ENCODE peak calls at places on chromosomes 4 and X, in four cellular contexts. A, U, Q and L are unnamed samples.

GRCh38 chrX:48468247-48468671 is 1.8 kb downstream of the SLC38A5 start:
- DNase-seq in A (no peak), U (peak; percentile 68), Q (no peak), L (no peak)

GRCh38 chr4:126939401-126939800 is 693.4 kb upstream of the INTU start:
- DNase-seq in Q (no peak), A (no peak), U (no peak), L (peak; percentile 89)

GRCh38 chr4:139214039-139214534 is 37.1 kb upstream of the ELF2 start:
- DNase-seq in U (peak; percentile 28), A (no peak), Q (peak; percentile 30), L (no peak)

GRCh38 chr4:2359591-2360390 is 58.7 kb downstream of the ZFYVE28 start:
- DNase-seq in A (no peak), Q (no peak), U (no peak), L (no peak)

GRCh38 chr4:72312032-72312650 is 256.9 kb downstream of the ADAMTS3 start:
- DNase-seq in U (peak; percentile 31), Q (peak; percentile 72), A (peak; percentile 59), L (peak; percentile 93)

GRCh38 chr4:145048817-145049216 is 49.2 kb downstream of the ANAPC10 start:
- DNase-seq in U (no peak), A (no peak), Q (no peak), L (no peak)

GRCh38 chr4:80184053-80184790 is 13.1 kb upstream of the PRDM8 start:
- DNase-seq in A (peak; percentile 88), Q (peak; percentile 83), U (peak; percentile 91), L (peak; percentile 57)

GRCh38 chr4:139603576-139604387 is 47.8 kb upstream of the SETD7 start:
- DNase-seq in Q (peak; percentile 84), U (no peak), A (no peak), L (peak; percentile 45)

GRCh38 chr4:138241281-138242075 is 671 bp downstream of the SLC7A11 start:
- DNase-seq in A (no peak), U (peak; percentile 36), Q (no peak), L (peak; percentile 37)

GRCh38 chr4:7814451-7814850 is 125.2 kb downstream of the AFAP1 start:
- DNase-seq in U (no peak), A (no peak), Q (no peak), L (no peak)
- H3K36me3 ChIP-seq in U (no peaks in the 10 kb centered on the region), A (no peaks in the 10 kb centered on the region), Q (peaks cover 1% of the 10 kb centered on the region), L (peaks cover 72% of the 10 kb centered on the region)

GRCh38 chrX:153951683-153952372 is 7.4 kb upstream of the RENBP start:
- DNase-seq in Q (no peak), A (no peak), U (no peak), L (no peak)

GRCh38 chrX:153953892-153954617 is 9.6 kb upstream of the RENBP start:
- DNase-seq in A (peak; percentile 25), U (no peak), Q (no peak), L (no peak)

GRCh38 chrX:153954618-153955450 is 10.4 kb upstream of the RENBP start:
- DNase-seq in U (no peak), A (peak; percentile 23), Q (no peak), L (no peak)

GRCh38 chrX:153953342-153953830 is 8.9 kb upstream of the RENBP start:
- DNase-seq in Q (peak; percentile 53), U (peak; percentile 81), A (peak; percentile 62), L (peak; percentile 14)

GRCh38 chrX:153952373-153953026 is 8.1 kb upstream of the RENBP start:
- DNase-seq in U (no peak), Q (no peak), A (peak; percentile 32), L (no peak)
- H3K36me3 ChIP-seq in U (no peaks in the 10 kb centered on the region), Q (no peaks in the 10 kb centered on the region), A (peaks cover 5% of the 10 kb centered on the region), L (peaks cover 3% of the 10 kb centered on the region)

GRCh38 chr4:168998596-168998995 is 11.5 kb downstream of the CBR4 start:
- DNase-seq in U (no peak), Q (no peak), A (no peak), L (no peak)
- H3K36me3 ChIP-seq in U (no peaks in the 10 kb centered on the region), Q (no peaks in the 10 kb centered on the region), A (peaks cover 4% of the 10 kb centered on the region), L (peaks cover 12% of the 10 kb centered on the region)

DNA sequence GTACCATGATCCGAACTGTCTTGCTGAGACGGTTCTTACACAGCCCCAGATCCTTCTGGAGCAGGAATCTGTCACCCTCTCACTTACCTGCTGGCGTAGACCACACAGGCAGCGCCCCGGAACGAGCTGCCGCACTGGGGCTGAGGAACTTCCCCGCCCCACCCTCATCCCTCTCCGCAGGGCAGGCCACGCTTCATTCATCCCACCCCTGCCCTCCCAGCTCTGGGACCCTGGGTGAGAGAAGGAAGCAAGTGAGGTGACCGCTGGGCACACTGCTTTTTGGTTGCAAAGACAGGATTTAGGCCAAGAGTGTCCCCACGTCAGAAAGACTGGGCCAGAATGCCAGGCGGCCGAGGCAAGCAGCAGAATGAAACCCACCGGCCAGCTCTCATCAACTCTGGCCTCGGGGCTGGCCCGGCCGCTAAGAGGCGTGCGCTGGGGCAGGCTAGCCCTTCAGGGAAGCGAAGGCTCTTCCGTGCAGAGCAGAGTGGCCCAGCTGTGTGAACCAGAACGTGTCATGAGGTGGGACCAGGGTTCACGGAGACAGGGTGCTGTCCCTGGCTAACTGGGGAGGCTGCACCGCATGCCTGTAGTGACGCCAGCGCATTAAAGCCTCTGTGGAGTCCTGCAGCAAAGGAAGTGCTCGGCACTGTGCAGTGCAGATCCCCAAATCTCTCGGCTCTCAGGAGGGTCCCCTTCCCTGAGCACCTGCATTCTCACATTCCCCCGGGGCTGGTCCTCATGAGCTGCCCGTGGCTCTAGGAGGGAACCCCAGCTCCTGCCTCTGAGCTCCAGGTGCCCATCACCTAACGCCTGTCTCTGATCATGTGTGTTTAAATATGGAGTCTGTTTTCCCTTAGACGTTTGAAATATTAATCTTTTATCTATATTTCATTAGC is 6.4 kb downstream of the LRPAP1 start:
- DNase-seq in Q (no peak), A (peak; percentile 15), U (peak; percentile 16), L (no peak)
- H3K36me3 ChIP-seq in Q (no peaks in the 10 kb centered on the region), A (peaks cover 7% of the 10 kb centered on the region), U (no peaks in the 10 kb centered on the region), L (no peaks in the 10 kb centered on the region)